ENCODE peak calls at places on chromosome 1, in eight cellular contexts. M is thyroid gland; O is A549; A is heart left ventricle; W is cardiac muscle cell; Q is CD4-positive, alpha-beta memory T cell; B is body of pancreas; V is MM.1S. D is an unnamed sample. For H3K9me3, the result is how much of the 10 kb centered on the place peaks cover.

GRCh38 chr1:208499021-208499420 is 254.8 kb upstream of the PLXNA2 start:
- DNase-seq in V (no peak), Q (no peak), B (no peak), A (no peak), W (no peak), M (no peak), O (no peak), D (no peak)

GRCh38 chr1:176517484-176517883 is 54.5 kb downstream of the PAPPA2 start:
- DNase-seq in W (no peak), O (no peak), M (no peak), A (peak), V (no peak), B (no peak), Q (no peak), D (no peak)

GRCh38 chr1:39398278-39399010 is 93.0 kb upstream of the BMP8A start:
- DNase-seq in B (peak), W (no peak), V (peak), O (peak), M (peak), Q (no peak), A (peak), D (no peak)

GRCh38 chr1:29983366-29983765 is 740.0 kb downstream of the MATN1 start:
- DNase-seq in M (no peak), A (no peak), O (no peak), Q (no peak), V (no peak), W (no peak), B (no peak), D (no peak)

GRCh38 chr1:226523646-226524406 is 24.7 kb upstream of the STUM start:
- DNase-seq in V (no peak), B (no peak), A (no peak), M (no peak), W (no peak), Q (no peak), O (no peak), D (no peak)

GRCh38 chr1:201634261-201634660 is 95.3 kb downstream of the NAV1 start:
- DNase-seq in V (no peak), A (no peak), W (no peak), Q (no peak), O (no peak), B (no peak), M (no peak), D (no peak)

GRCh38 chr1:57926025-57926552 is 502.2 kb upstream of the DAB1 start:
- DNase-seq in A (no peak), W (no peak), O (no peak), B (no peak), Q (no peak), M (no peak), V (no peak), D (no peak)

GRCh38 chr1:63651110-63651776 is 58.0 kb downstream of the PGM1 start:
- DNase-seq in V (no peak), W (peak), B (no peak), O (no peak), Q (peak), A (no peak), M (peak), D (peak)

GRCh38 chr1:159854101-159854692 is 8.3 kb downstream of the VSIG8 start:
- DNase-seq in V (no peak), O (peak), Q (peak), W (peak), B (peak), M (peak), A (peak), D (no peak)

GRCh38 chr1:32892368-32893197 is 6.3 kb downstream of the HPCA start:
- DNase-seq in B (no peak), M (peak), W (peak), Q (no peak), A (no peak), V (no peak), O (peak), D (no peak)

GRCh38 chr1:151713044-151713443 is 3.6 kb downstream of the CELF3 start:
- DNase-seq in V (no peak), Q (no peak), A (no peak), M (no peak), O (no peak), B (peak), W (no peak), D (no peak)

GRCh38 chr1:234922987-234923386 is 205.7 kb downstream of the TOMM20 start:
- DNase-seq in M (no peak), A (no peak), V (no peak), W (no peak), O (no peak), B (no peak), Q (no peak), D (no peak)

GRCh38 chr1:24417681-24418080 is 2.1 kb downstream of the NIPAL3 start:
- DNase-seq in A (no peak), O (no peak), B (no peak), Q (no peak), V (no peak), W (no peak), M (no peak), D (no peak)

GRCh38 chr1:18957532-18958295 is 1.2 kb upstream of the IFFO2 start:
- DNase-seq in B (no peak), A (no peak), V (no peak), M (no peak), W (no peak), Q (peak), O (no peak), D (no peak)

GRCh38 chr1:31425301-31426081 is 12.5 kb downstream of the SERINC2 start:
- DNase-seq in M (no peak), A (no peak), B (no peak), O (no peak), V (no peak), W (no peak), Q (no peak), D (no peak)

GRCh38 chr1:12174789-12175455 is 8.1 kb downstream of the TNFRSF1B start:
- DNase-seq in W (peak), M (no peak), Q (no peak), A (peak), B (peak), V (no peak), O (no peak), D (no peak)

GRCh38 chr1:202807367-202807925 is 775 bp downstream of the KDM5B start:
- DNase-seq in V (no peak), O (peak), A (peak), M (peak), W (peak), Q (peak), B (peak), D (peak)

GRCh38 chr1:55694297-55694696 is 479.1 kb upstream of the USP24 start:
- DNase-seq in Q (no peak), W (peak), B (peak), V (no peak), O (no peak), A (no peak), M (peak), D (no peak)

GRCh38 chr1:70234733-70235132 is 13.6 kb downstream of the SRSF11 start:
- DNase-seq in W (no peak), O (no peak), B (no peak), M (no peak), A (no peak), V (no peak), Q (no peak), D (no peak)

GRCh38 chr1:247373721-247374141 is 42.1 kb upstream of the ZNF496 start:
- DNase-seq in V (peak), M (peak), Q (peak), W (peak), B (peak), A (peak), O (no peak), D (peak)

GRCh38 chr1:33815061-33815460 is 48.8 kb upstream of the HMGB4 start:
- DNase-seq in A (no peak), O (no peak), M (no peak), Q (no peak), B (no peak), V (no peak), W (no peak), D (no peak)

GRCh38 chr1:194338241-194338948 is 1152.0 kb upstream of the B3GALT2 start:
- DNase-seq in V (no peak), B (no peak), A (no peak), W (no peak), O (no peak), M (no peak), Q (no peak), D (no peak)

GRCh38 chr1:47841356-47841755 is 155.8 kb downstream of the TRABD2B start:
- DNase-seq in M (no peak), A (no peak), Q (no peak), W (no peak), B (no peak), V (no peak), O (no peak), D (no peak)

GRCh38 chr1:29784276-29785136 is 548.2 kb downstream of the PTPRU start:
- DNase-seq in A (no peak), Q (no peak), O (no peak), V (no peak), B (no peak), M (no peak), W (no peak), D (no peak)

GRCh38 chr1:226702957-226703831 is 35.9 kb downstream of the ITPKB start:
- DNase-seq in M (peak), V (peak), O (peak), B (peak), Q (peak), A (peak), W (peak), D (peak)

GRCh38 chr1:173862769-173863223 is 5.0 kb downstream of the GAS5 start:
- DNase-seq in O (no peak), Q (no peak), W (no peak), V (peak), M (no peak), B (no peak), A (no peak), D (no peak)

GRCh38 chr1:59298710-59299346 is 1.9 kb downstream of the FGGY start:
- DNase-seq in W (no peak), O (no peak), M (no peak), B (no peak), Q (no peak), A (no peak), V (no peak), D (no peak)

GRCh38 chr1:244002721-244003120 is 48.4 kb upstream of the ZBTB18 start:
- DNase-seq in O (no peak), V (no peak), A (no peak), Q (no peak), W (no peak), M (no peak), B (no peak), D (peak)

GRCh38 chr1:26337625-26338024 is 16.3 kb downstream of the CRYBG2 start:
- DNase-seq in M (no peak), O (no peak), B (no peak), V (no peak), Q (no peak), A (no peak), W (no peak), D (no peak)

GRCh38 chr1:44251989-44252625 is 38.8 kb downstream of the DMAP1 start:
- DNase-seq in M (no peak), B (no peak), Q (no peak), W (no peak), V (no peak), O (no peak), A (no peak), D (no peak)

GRCh38 chr1:39104158-39105060 is 78.3 kb downstream of the NDUFS5 start:
- DNase-seq in M (peak), Q (no peak), W (peak), O (no peak), B (peak), A (peak), V (no peak), D (no peak)

GRCh38 chr1:194056169-194056568 is 869.8 kb upstream of the B3GALT2 start:
- DNase-seq in W (no peak), B (no peak), V (no peak), A (no peak), O (no peak), Q (peak), M (no peak), D (peak)

GRCh38 chr1:47756006-47756405 is 241.2 kb downstream of the TRABD2B start:
- DNase-seq in B (no peak), Q (no peak), V (no peak), W (no peak), O (no peak), A (no peak), M (no peak), D (no peak)

GRCh38 chr1:161044535-161044907 is 1.3 kb downstream of the USF1 start:
- DNase-seq in B (no peak), V (peak), Q (no peak), W (no peak), A (no peak), O (no peak), M (no peak), D (no peak)

GRCh38 chr1:6466023-6466422 is at the start of gene TNFRSF25:
- DNase-seq in M (no peak), Q (peak), V (no peak), W (no peak), O (no peak), A (no peak), B (no peak), D (peak)

GRCh38 chr1:243882276-243882675 is 32.2 kb upstream of the AKT3 start:
- DNase-seq in A (no peak), V (no peak), O (no peak), M (no peak), Q (no peak), B (no peak), W (no peak), D (no peak)

DNA sequence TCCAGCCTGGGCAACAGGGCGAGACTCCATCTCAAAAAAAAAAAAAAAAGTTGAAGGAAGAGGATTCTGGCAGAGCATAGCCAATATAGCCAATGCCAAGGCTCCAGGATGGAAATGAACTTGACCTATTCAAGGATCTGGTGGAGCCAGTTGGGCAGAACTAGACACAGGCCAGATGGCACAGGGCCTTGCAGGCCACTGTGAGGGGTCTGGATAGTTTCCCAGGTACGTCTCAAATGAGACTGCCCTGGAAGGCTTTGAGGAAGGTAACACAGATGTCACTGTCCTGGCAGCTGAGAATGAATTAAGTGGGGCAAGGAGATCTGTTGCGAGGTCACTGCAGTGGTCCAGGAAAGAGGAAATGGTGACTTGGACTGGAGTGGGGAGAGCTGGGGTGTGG is 12.0 kb upstream of the ARHGEF19 start:
- DNase-seq in O (no peak), A (no peak), W (no peak), M (no peak), B (no peak), V (no peak), Q (no peak), D (no peak)
- H3K27ac ChIP-seq in O (no peak), A (no peak), W (no peak), M (no peak), B (no peak), V (no peak), Q (no peak), D (no peak)

GRCh38 chr1:231666957-231667601 is 40.5 kb downstream of the DISC1 start:
- DNase-seq in Q (no peak), A (no peak), B (no peak), V (no peak), M (no peak), O (no peak), W (peak), D (no peak)

GRCh38 chr1:231667883-231668506 is 41.4 kb downstream of the DISC1 start:
- DNase-seq in O (no peak), W (no peak), M (no peak), Q (no peak), B (no peak), A (no peak), V (no peak), D (no peak)

GRCh38 chr1:231663211-231663792 is 36.7 kb downstream of the DISC1 start:
- DNase-seq in A (no peak), M (no peak), Q (no peak), B (peak), V (no peak), W (no peak), O (no peak), D (no peak)

GRCh38 chr1:231665046-231665445 is 38.5 kb downstream of the DISC1 start:
- DNase-seq in V (no peak), A (no peak), Q (no peak), M (no peak), B (no peak), W (peak), O (no peak), D (no peak)

GRCh38 chr1:231666220-231666956 is 39.8 kb downstream of the DISC1 start:
- DNase-seq in M (no peak), A (no peak), V (no peak), B (no peak), W (no peak), Q (no peak), O (no peak), D (no peak)
- H3K9me3 ChIP-seq in M (under half), A (under half), V (under half), B (under half), W (under half), Q (under half), O (under half), D (under half)

GRCh38 chr1:80349218-80349617 is 1342.7 kb upstream of the ADGRL4 start:
- DNase-seq in W (no peak), V (no peak), A (no peak), Q (no peak), B (no peak), O (no peak), M (no peak), D (no peak)
- H3K27ac ChIP-seq in W (no peak), V (no peak), A (no peak), Q (no peak), B (no peak), O (no peak), M (no peak), D (no peak)

GRCh38 chr1:48943393-48943792 is 166.7 kb upstream of the BEND5 start:
- DNase-seq in O (no peak), V (no peak), B (no peak), Q (no peak), W (no peak), M (no peak), A (no peak), D (no peak)

GRCh38 chr1:48943826-48944225 is 167.1 kb upstream of the BEND5 start:
- DNase-seq in V (no peak), M (no peak), A (no peak), B (no peak), Q (no peak), O (no peak), W (no peak), D (no peak)

GRCh38 chr1:48947761-48948537 is 171.3 kb upstream of the BEND5 start:
- DNase-seq in B (peak), Q (no peak), A (no peak), W (no peak), O (no peak), M (no peak), V (peak), D (no peak)

GRCh38 chr1:48940946-48941732 is 164.4 kb upstream of the BEND5 start:
- DNase-seq in B (no peak), M (no peak), A (no peak), Q (no peak), W (no peak), O (no peak), V (no peak), D (no peak)

GRCh38 chr1:48946070-48946469 is 169.4 kb upstream of the BEND5 start:
- DNase-seq in W (no peak), O (no peak), A (no peak), B (no peak), Q (no peak), V (no peak), M (no peak), D (no peak)
- H3K9me3 ChIP-seq in W (under half), O (under half), A (under half), B (under half), Q (under half), V (under half), M (under half), D (under half)

GRCh38 chr1:178684542-178685000 is 40.5 kb upstream of the RALGPS2 start:
- DNase-seq in A (no peak), B (no peak), M (no peak), W (no peak), Q (no peak), V (peak), O (peak), D (no peak)

GRCh38 chr1:178684111-178684510 is 40.9 kb upstream of the RALGPS2 start:
- DNase-seq in W (no peak), O (no peak), M (no peak), A (no peak), B (no peak), V (no peak), Q (no peak), D (no peak)

GRCh38 chr1:178682429-178682828 is 42.6 kb upstream of the RALGPS2 start:
- DNase-seq in O (no peak), B (no peak), W (no peak), A (no peak), Q (no peak), M (no peak), V (no peak), D (no peak)

GRCh38 chr1:178682886-178683285 is 42.2 kb upstream of the RALGPS2 start:
- DNase-seq in M (no peak), W (no peak), B (no peak), O (no peak), Q (no peak), V (no peak), A (no peak), D (no peak)

GRCh38 chr1:178683304-178683703 is 41.7 kb upstream of the RALGPS2 start:
- DNase-seq in B (no peak), O (no peak), A (no peak), W (no peak), V (no peak), M (no peak), Q (no peak), D (no peak)
- H3K27ac ChIP-seq in B (no peak), O (peak), A (no peak), W (no peak), V (no peak), M (no peak), Q (no peak), D (no peak)

GRCh38 chr1:73306899-73307555 is 890.9 kb downstream of the LRRIQ3 start:
- DNase-seq in B (no peak), Q (no peak), W (no peak), V (no peak), M (no peak), A (no peak), O (no peak), D (no peak)
- H3K9me3 ChIP-seq in B (under half), Q (under half), W (under half), V (under half), M (under half), A (under half), O (under half), D (under half)

DNA sequence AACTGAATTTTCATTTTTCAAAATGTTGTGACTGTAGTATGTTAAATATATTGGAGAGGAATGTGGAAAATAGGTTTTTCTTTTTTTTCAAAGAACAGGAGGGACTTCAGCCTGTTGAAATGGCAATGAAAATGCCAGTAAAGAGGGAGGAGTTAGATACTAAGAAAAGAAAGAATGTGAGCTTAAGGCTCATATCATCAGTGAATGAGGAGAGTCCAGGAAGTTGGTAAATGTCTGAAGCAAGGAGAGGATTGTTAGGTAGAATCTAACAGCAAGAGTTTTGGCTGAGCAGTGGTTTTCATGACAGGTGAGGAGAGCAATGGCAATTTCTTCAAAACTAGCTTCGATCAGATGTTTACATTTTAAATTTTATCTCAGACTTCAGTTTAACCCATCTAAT is 43.0 kb downstream of the PLA2G4A start:
- DNase-seq in B (no peak), O (no peak), W (no peak), A (no peak), M (no peak), V (no peak), Q (no peak), D (no peak)
- H3K27ac ChIP-seq in B (no peak), O (no peak), W (no peak), A (no peak), M (no peak), V (no peak), Q (no peak), D (no peak)

DNA sequence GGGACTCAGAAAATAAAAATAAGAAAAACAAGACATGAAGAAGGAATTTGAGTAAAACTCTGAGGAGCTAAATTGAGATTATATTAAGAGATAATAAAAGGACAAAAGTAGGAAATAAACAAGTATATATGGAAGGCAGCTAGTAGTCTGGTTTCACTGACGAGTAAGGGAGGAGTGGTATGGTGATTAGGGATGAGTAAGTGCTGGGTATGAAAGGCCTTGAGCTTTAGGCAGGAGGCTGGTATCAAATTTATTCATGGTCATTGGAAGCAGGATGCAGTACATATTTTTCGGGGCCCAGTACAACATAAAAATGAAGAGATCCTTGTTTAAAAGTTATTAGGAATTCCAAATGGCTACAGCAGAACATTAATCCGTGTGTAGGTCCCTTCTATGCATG is 789.7 kb upstream of the PRMT6 start:
- DNase-seq in V (no peak), B (no peak), Q (no peak), W (no peak), M (no peak), O (no peak), A (no peak), D (no peak)
- H3K9me3 ChIP-seq in V (under half), B (under half), Q (under half), W (under half), M (under half), O (under half), A (under half), D (under half)